ENCODE peak calls at places on chromosomes 13 and 19, in four cellular contexts. One of them, this sample, is unnamed.

GRCh38 chr13:52371736-52372247 is 34.2 kb downstream of the THSD1 start:
- DNase-seq in islet precursor cell: peak
- DNase-seq in kidney glomerular epithelial cell: peak
- DNase-seq in SHP77: no peak
- DNase-seq in this sample: peak

GRCh38 chr13:29619995-29620394 is 24.5 kb upstream of the SLC7A1 start:
- DNase-seq in SHP77: no peak
- DNase-seq in kidney glomerular epithelial cell: no peak
- DNase-seq in islet precursor cell: no peak
- DNase-seq in this sample: no peak

GRCh38 chr13:112885782-112886268 is 83.2 kb upstream of the MCF2L start:
- DNase-seq in kidney glomerular epithelial cell: peak
- DNase-seq in islet precursor cell: peak
- DNase-seq in SHP77: peak
- DNase-seq in this sample: peak

GRCh38 chr19:23437901-23438300 is 42.6 kb upstream of the ZNF91 start:
- DNase-seq in SHP77: no peak
- DNase-seq in kidney glomerular epithelial cell: no peak
- DNase-seq in islet precursor cell: no peak
- DNase-seq in this sample: no peak

GRCh38 chr13:47959468-47960088 is 41.5 kb downstream of the SUCLA2 start:
- DNase-seq in kidney glomerular epithelial cell: no peak
- DNase-seq in islet precursor cell: no peak
- DNase-seq in SHP77: no peak
- DNase-seq in this sample: no peak

GRCh38 chr13:53782400-53783030 is 753.9 kb downstream of the OLFM4 start:
- DNase-seq in kidney glomerular epithelial cell: peak
- DNase-seq in SHP77: peak
- DNase-seq in islet precursor cell: peak
- DNase-seq in this sample: peak

GRCh38 chr13:59441596-59442280 is 722.0 kb downstream of the DIAPH3 start:
- DNase-seq in SHP77: no peak
- DNase-seq in islet precursor cell: no peak
- DNase-seq in kidney glomerular epithelial cell: no peak
- DNase-seq in this sample: no peak

GRCh38 chr13:71879129-71879535 is 12.1 kb upstream of the DACH1 start:
- DNase-seq in SHP77: peak
- DNase-seq in islet precursor cell: peak
- DNase-seq in kidney glomerular epithelial cell: peak
- DNase-seq in this sample: peak